ENCODE peak calls at places on chromosomes 7 and 10, in ten cellular contexts. C is left ventricle myocardium inferior; A is tibial artery; U is HCT116; O is IMR-90; Y is GM12878; I is CD8-positive, alpha-beta memory T cell; Z is Peyer's patch; V is OCI-LY7; Q is pancreas. X is an unnamed sample.

GRCh38 chr10:60816624-60817023 is 38.3 kb downstream of the CDK1 start:
- DNase-seq in C (no peak), A (peak; percentile 60), U (peak; percentile 64), O (peak; percentile 90), Y (peak; percentile 26), I (peak; percentile 2), Z (peak; percentile 24), V (peak; percentile 76), Q (no peak), X (peak; percentile 74)

GRCh38 chr10:619710-620109 is 69.8 kb downstream of the DIP2C start:
- DNase-seq in C (no peak), A (no peak), U (no peak), O (no peak), Y (no peak), I (no peak), Z (no peak), V (peak; percentile 30), Q (peak; percentile 32), X (no peak)

GRCh38 chr7:123004931-123005330 is 9.4 kb upstream of the TAS2R16 start:
- DNase-seq in C (no peak), A (no peak), U (no peak), O (no peak), Y (no peak), I (no peak), Z (no peak), V (no peak), Q (no peak), X (no peak)

GRCh38 chr7:136339464-136339863 is 362.3 kb upstream of the MTPN start:
- DNase-seq in C (no peak), A (no peak), U (no peak), O (no peak), Y (no peak), I (no peak), Z (no peak), V (no peak), Q (no peak), X (no peak)

GRCh38 chr7:69898189-69898588 is 299.9 kb downstream of the AUTS2 start:
- DNase-seq in C (no peak), A (no peak), U (no peak), O (no peak), Y (peak; percentile 76), I (no peak), Z (no peak), V (peak; percentile 77), Q (no peak), X (no peak)

GRCh38 chr7:66952343-66953043 is 31.5 kb downstream of the TMEM248 start:
- DNase-seq in C (no peak), A (no peak), U (peak; percentile 52), O (peak; percentile 77), Y (no peak), I (no peak), Z (no peak), V (no peak), Q (no peak), X (no peak)

GRCh38 chr7:26653430-26653911 is 210.9 kb downstream of the SKAP2 start:
- DNase-seq in C (no peak), A (no peak), U (no peak), O (no peak), Y (no peak), I (no peak), Z (no peak), V (no peak), Q (peak; percentile 83), X (peak; percentile 22)

GRCh38 chr10:62171791-62172190 is 96.9 kb downstream of the RTKN2 start:
- DNase-seq in C (no peak), A (no peak), U (no peak), O (no peak), Y (no peak), I (no peak), Z (no peak), V (no peak), Q (no peak), X (no peak)

GRCh38 chr7:67100956-67101361 is 104.3 kb downstream of the TYW1 start:
- DNase-seq in C (no peak), A (no peak), U (no peak), O (no peak), Y (no peak), I (no peak), Z (no peak), V (no peak), Q (no peak), X (peak; percentile 62)

GRCh38 chr7:139417478-139417877 is 57.8 kb downstream of the LUC7L2 start:
- DNase-seq in C (no peak), A (no peak), U (no peak), O (no peak), Y (no peak), I (no peak), Z (no peak), V (no peak), Q (no peak), X (no peak)

GRCh38 chr7:96870201-96870600 is 135.2 kb upstream of the DLX6 start:
- DNase-seq in C (no peak), A (no peak), U (no peak), O (no peak), Y (no peak), I (no peak), Z (no peak), V (no peak), Q (no peak), X (no peak)

GRCh38 chr10:5776881-5777197 is 36.4 kb downstream of the GDI2 start:
- DNase-seq in C (no peak), A (no peak), U (no peak), O (peak; percentile 71), Y (no peak), I (no peak), Z (no peak), V (no peak), Q (no peak), X (no peak)

GRCh38 chr7:130921391-130922180 is 187.6 kb upstream of the KLF14 start:
- DNase-seq in C (peak; percentile 49), A (peak; percentile 67), U (no peak), O (peak; percentile 85), Y (no peak), I (no peak), Z (peak; percentile 15), V (no peak), Q (no peak), X (peak; percentile 67)

GRCh38 chr10:100710151-100710871 is 35.1 kb upstream of the PAX2 start:
- DNase-seq in C (no peak), A (no peak), U (no peak), O (no peak), Y (no peak), I (no peak), Z (no peak), V (no peak), Q (no peak), X (peak; percentile 65)

GRCh38 chr10:104835422-104835821 is 194.3 kb downstream of the SORCS3 start:
- DNase-seq in C (no peak), A (no peak), U (no peak), O (no peak), Y (no peak), I (no peak), Z (no peak), V (no peak), Q (no peak), X (no peak)

DNA sequence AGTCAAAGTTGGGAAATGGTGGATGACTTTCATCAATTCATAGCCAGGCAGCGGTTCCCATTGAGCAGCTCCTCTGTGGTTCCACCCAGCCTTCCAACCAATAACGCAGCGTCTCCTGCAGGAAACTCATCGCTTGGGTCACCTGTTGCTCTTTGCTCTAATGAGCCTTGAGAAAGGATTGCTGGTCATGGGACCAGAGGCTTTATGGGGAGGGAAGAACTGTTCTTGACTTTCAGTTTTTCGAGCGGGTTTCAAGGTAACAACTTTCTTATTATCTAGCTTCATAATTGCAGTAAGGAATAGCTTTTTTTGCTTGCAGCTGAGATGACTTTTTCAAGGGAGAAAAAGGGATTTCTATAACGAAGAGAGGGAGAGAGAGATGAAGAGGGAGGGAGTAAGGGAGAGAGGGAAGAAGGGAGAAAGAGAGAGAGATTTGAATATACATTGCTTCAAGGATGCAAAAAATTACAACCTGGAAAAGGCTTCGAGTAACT is 405 bp upstream of the ENTPD1 start:
- DNase-seq in C (peak; percentile 29), A (peak; percentile 43), U (no peak), O (no peak), Y (peak; percentile 90), I (no peak), Z (peak; percentile 65), V (no peak), Q (no peak), X (no peak)
- H3K4me1 ChIP-seq in C (peaks cover 35% of the 10 kb centered on the region), A (no peaks in the 10 kb centered on the region), U (peaks cover 5% of the 10 kb centered on the region), O (peaks cover 4% of the 10 kb centered on the region), Y (peaks cover 15% of the 10 kb centered on the region), I (no peaks in the 10 kb centered on the region), Z (peaks cover 3% of the 10 kb centered on the region), V (peaks cover 48% of the 10 kb centered on the region), Q (no peaks in the 10 kb centered on the region), X (no peaks in the 10 kb centered on the region)

GRCh38 chr10:17001297-17001744 is 128.3 kb downstream of the CUBN start:
- DNase-seq in C (peak; percentile 31), A (peak; percentile 58), U (no peak), O (no peak), Y (no peak), I (no peak), Z (no peak), V (no peak), Q (no peak), X (peak; percentile 54)
- H3K27ac ChIP-seq in C (peak overlapping the region; percentile 82), A (peak overlapping the region; percentile 81), U (no peak overlapping the region), O (no peak overlapping the region), Y (no peak overlapping the region), I (no peak overlapping the region), Z (peak overlapping the region; percentile 75), V (no peak overlapping the region), Q (no peak overlapping the region), X (peak overlapping the region; percentile 82)

GRCh38 chr7:22664988-22665798 is 61.8 kb upstream of the IL6 start:
- DNase-seq in C (no peak), A (no peak), U (no peak), O (no peak), Y (no peak), I (no peak), Z (no peak), V (no peak), Q (peak; percentile 47), X (peak; percentile 46)
- H3K4me1 ChIP-seq in C (no peaks in the 10 kb centered on the region), A (no peaks in the 10 kb centered on the region), U (peaks cover 26% of the 10 kb centered on the region), O (peaks cover 27% of the 10 kb centered on the region), Y (peaks cover 4% of the 10 kb centered on the region), I (no peaks in the 10 kb centered on the region), Z (no peaks in the 10 kb centered on the region), V (no peaks in the 10 kb centered on the region), Q (no peaks in the 10 kb centered on the region), X (no peaks in the 10 kb centered on the region)

DNA sequence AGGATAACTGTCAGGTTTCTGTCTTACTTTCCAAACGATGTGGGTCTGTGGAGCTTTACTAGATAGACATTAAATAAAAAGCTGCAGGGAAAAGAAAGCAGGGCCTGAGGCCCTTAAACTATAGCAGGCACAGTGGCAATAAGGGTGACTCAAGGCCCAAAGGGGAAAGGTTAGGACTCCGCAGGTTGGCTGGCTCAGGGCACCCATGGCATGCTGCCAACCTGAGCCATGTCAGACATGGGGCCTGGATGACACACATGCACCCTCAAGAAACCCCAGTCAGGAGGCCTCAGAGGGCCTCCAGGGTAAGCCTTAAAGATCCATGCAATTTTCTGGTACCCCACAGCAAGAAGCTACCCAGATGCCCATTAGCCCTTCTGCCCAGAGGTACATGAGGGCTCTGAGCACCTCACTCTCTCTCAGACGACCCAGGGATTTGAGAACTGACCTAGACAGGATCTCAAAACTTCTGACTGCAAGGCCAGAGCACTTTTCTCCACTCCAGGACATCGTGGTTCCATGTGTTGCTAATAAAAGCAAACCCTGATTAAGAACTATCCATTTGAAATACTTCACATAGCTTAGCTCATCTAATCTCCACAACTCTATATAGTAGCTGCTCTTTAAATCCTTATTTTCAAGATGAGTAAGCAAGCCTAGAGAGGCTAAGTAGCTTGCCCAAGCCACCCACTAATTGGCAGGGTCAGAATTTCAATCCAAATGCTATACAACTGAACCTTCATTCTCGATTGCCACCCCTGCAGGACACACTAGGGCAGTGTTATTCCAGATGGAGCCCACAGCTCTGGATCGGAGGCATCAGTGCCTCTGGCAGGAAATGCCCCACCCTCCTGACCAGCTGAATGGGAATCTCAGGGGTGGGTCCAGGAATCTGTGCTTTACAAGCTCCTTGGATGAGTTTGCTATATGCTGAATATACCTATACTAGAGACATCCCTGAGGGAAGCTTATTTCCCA is 132.5 kb upstream of the EFCAB10 start:
- DNase-seq in C (no peak), A (no peak), U (no peak), O (no peak), Y (no peak), I (no peak), Z (no peak), V (no peak), Q (no peak), X (no peak)
- H3K27ac ChIP-seq in C (peak overlapping the region; percentile 69), A (no peak overlapping the region), U (no peak overlapping the region), O (no peak overlapping the region), Y (no peak overlapping the region), I (no peak overlapping the region), Z (no peak overlapping the region), V (no peak overlapping the region), Q (no peak overlapping the region), X (no peak overlapping the region)